ENCODE peak calls at places on chromosomes 13 and 19, in seven cellular contexts. R is IMR-90, Y is A549, E is H1, G is HepG2, S is K562, T is GM12878. W is an unnamed sample. For H3K4me1, the result is how much of the 10 kb centered on the place peaks cover.

GRCh38 chr19:45901432-45901903 is 945 bp downstream of the MYPOP start:
- DNase-seq in Y (no peak), S (no peak), G (no peak), T (no peak), R (peak), E (no peak), W (no peak)

GRCh38 chr13:21124853-21125252 is 51.5 kb downstream of the SKA3 start:
- DNase-seq in Y (no peak), G (peak), S (no peak), E (no peak), T (no peak), R (peak), W (no peak)

GRCh38 chr19:31178833-31179470 is 170.3 kb downstream of the TSHZ3 start:
- DNase-seq in E (no peak), G (no peak), S (no peak), T (no peak), R (no peak), Y (no peak), W (no peak)

GRCh38 chr19:18340237-18340989 is at the start of gene PGPEP1:
- DNase-seq in S (peak), R (peak), G (no peak), E (no peak), T (no peak), Y (no peak), W (no peak)

GRCh38 chr13:40665754-40666057 is 735 bp downstream of the FOXO1 start:
- DNase-seq in R (no peak), G (no peak), E (no peak), S (peak), T (no peak), Y (peak), W (no peak)

GRCh38 chr19:39705578-39706188 is 1.4 kb downstream of the LGALS14 start:
- DNase-seq in T (no peak), R (no peak), Y (no peak), S (no peak), G (no peak), E (no peak), W (no peak)

GRCh38 chr13:111153977-111154332 is 38.8 kb downstream of the ARHGEF7 start:
- DNase-seq in E (no peak), G (peak), R (no peak), Y (peak), S (peak), T (no peak), W (no peak)

GRCh38 chr19:13017306-13018036 is 22.2 kb downstream of the NFIX start:
- DNase-seq in Y (no peak), S (peak), T (no peak), G (no peak), R (no peak), E (no peak), W (no peak)

GRCh38 chr19:2799273-2800020 is 14.1 kb downstream of the THOP1 start:
- DNase-seq in G (no peak), S (no peak), Y (no peak), E (no peak), R (no peak), T (no peak), W (no peak)

GRCh38 chr13:40672310-40673060 is 6.0 kb upstream of the FOXO1 start:
- DNase-seq in E (no peak), R (peak), T (no peak), Y (peak), S (peak), G (peak), W (peak)

GRCh38 chr19:18278521-18279265 is 2.7 kb downstream of the JUND start:
- DNase-seq in G (no peak), T (no peak), E (no peak), R (no peak), S (no peak), Y (no peak), W (no peak)

GRCh38 chr13:64414381-64414780 is 2815.8 kb downstream of the PCDH9 start:
- DNase-seq in R (no peak), S (no peak), T (no peak), G (no peak), Y (no peak), E (no peak), W (no peak)

GRCh38 chr19:48190288-48191284 is 20.1 kb downstream of the ZSWIM9 start:
- DNase-seq in Y (no peak), E (peak), R (peak), T (no peak), G (peak), S (peak), W (peak)

GRCh38 chr13:29474991-29475390 is 120.5 kb downstream of the SLC7A1 start:
- DNase-seq in E (no peak), G (no peak), T (no peak), S (no peak), R (peak), Y (no peak), W (no peak)

GRCh38 chr19:48992571-48993174 is 436 bp downstream of the GYS1 start:
- DNase-seq in S (no peak), Y (no peak), G (no peak), T (no peak), E (no peak), R (no peak), W (no peak)

GRCh38 chr13:28983661-28984060 is 163.5 kb downstream of the MTUS2 start:
- DNase-seq in R (no peak), T (no peak), S (no peak), Y (no peak), E (no peak), G (no peak), W (no peak)

GRCh38 chr13:111423168-111423785 is 102.8 kb downstream of the TEX29 start:
- DNase-seq in G (no peak), R (no peak), E (no peak), S (no peak), T (no peak), Y (no peak), W (peak)

GRCh38 chr19:940591-941291 is 14.9 kb downstream of the ARID3A start:
- DNase-seq in T (no peak), E (no peak), S (no peak), G (no peak), R (peak), Y (no peak), W (no peak)

GRCh38 chr19:7500811-7501450 is 12.1 kb upstream of the PEX11G start:
- DNase-seq in R (peak), E (peak), T (no peak), G (peak), Y (peak), S (peak), W (peak)

GRCh38 chr19:23957660-23958281 is 43.1 kb downstream of the ZNF726 start:
- DNase-seq in R (peak), S (no peak), E (no peak), Y (no peak), G (no peak), T (no peak), W (peak)

GRCh38 chr13:45678282-45678681 is 23.8 kb upstream of the CBY2 start:
- DNase-seq in G (no peak), S (no peak), Y (no peak), E (no peak), R (no peak), T (no peak), W (no peak)

GRCh38 chr13:52405767-52406494 is at the start of gene THSD1:
- DNase-seq in S (no peak), Y (peak), R (peak), T (no peak), E (no peak), G (no peak), W (no peak)

GRCh38 chr19:37779139-37780035 is at the start of gene ZNF573:
- DNase-seq in R (peak), Y (peak), S (peak), G (peak), E (peak), T (peak), W (peak)
- TF ChIP-seq POLR2A in R (peak), Y (no peak), S (peak), G (peak), E (peak), T (peak), W (no peak)

DNA sequence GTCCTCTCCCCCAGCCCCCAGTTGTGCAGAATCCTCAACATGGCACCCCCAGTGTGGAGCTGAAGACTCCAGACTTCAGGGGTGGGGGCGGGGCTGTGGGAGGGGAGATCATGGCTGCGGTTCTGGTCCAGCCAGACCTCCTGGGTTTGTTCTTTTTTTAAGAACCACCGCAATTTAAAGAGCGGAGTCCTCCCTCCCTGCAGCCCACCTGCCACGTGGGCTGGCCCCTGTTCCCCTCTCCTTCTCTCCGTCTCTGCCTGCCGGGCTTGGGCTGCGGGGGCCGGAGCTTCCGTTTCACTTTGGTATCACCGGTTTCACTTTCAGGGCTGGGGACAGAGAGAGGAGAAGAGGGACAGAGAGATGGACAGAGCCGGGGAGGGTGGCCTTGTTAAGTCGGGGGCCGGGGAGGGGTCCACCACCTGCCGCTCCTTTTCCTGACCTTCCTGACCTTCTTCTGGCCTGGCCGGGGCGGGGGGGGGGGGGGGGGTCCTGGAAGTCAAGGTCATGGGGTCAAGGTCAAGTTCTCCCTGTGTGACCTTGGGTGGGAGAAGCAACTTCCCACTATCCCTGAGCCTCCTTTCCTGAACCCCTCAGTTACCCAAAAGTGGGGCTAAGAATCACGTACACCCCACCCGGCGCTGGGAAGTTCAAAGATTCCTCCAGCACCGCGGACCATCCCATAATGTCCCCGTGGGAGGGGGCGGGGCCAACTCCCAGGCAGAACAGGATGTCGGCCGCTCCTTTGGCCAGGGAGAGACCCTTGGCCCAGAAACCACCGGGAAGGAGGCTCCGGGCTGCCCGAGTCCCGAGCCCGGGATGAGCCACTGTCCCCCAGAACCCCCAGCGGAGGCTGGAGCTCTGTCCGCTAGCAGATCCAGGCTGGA is 11.3 kb upstream of the ZBTB7A start:
- DNase-seq in T (no peak), R (no peak), Y (no peak), E (no peak), G (no peak), S (peak), W (no peak)
- TF ChIP-seq RAD21 in T (no peak), R (no peak), Y (no peak), E (no peak), G (no peak), S (no peak), W (no peak)

DNA sequence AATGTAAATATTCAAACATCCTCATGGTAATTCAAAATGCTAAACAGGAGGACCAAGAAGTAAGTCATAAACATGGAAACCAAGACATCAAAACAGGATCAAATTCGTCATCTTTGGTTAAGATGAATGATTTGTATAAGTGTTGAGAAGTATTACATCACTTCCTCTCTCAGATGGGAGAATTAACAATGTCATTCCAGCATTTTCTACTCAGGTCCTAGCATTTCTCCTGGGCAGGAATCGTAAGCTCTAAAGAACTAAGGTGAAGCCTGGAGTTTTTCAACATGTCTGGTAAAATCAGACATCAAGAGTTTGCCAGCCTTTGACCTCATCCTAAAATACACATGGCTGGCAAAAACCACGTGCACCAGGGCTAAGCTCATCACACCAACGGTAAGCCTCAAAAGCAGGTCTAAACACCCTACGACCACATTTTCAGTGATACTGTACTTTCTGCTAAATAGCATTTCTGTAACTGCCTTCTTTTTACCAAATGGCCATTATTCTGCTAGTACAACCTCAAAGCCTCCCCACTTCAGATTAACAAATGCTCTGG is 24.8 kb downstream of the RANBP3 start:
- DNase-seq in G (no peak), E (no peak), S (no peak), R (peak), Y (no peak), T (no peak), W (no peak)
- H3K4me1 ChIP-seq in G (half or more), E (under half), S (under half), R (half or more), Y (under half), T (under half), W (under half)

GRCh38 chr13:26706381-26706780 is 54.2 kb downstream of the GPR12 start:
- DNase-seq in E (no peak), T (no peak), R (no peak), S (no peak), Y (no peak), G (no peak), W (no peak)

GRCh38 chr13:26708007-26708297 is 52.6 kb downstream of the GPR12 start:
- DNase-seq in E (no peak), S (no peak), G (no peak), R (no peak), Y (no peak), T (no peak), W (no peak)

GRCh38 chr13:26707122-26708006 is 53.2 kb downstream of the GPR12 start:
- DNase-seq in T (no peak), G (peak), S (peak), E (peak), Y (peak), R (peak), W (peak)

GRCh38 chr13:26710166-26710565 is 50.4 kb downstream of the GPR12 start:
- DNase-seq in S (no peak), E (no peak), T (no peak), R (no peak), Y (no peak), G (no peak), W (no peak)

GRCh38 chr13:26709461-26709860 is 51.1 kb downstream of the GPR12 start:
- DNase-seq in Y (no peak), G (no peak), E (no peak), R (no peak), T (no peak), S (no peak), W (no peak)
- TF ChIP-seq POLR2A in Y (no peak), G (no peak), E (no peak), R (no peak), T (no peak), S (no peak), W (no peak)

GRCh38 chr13:113552079-113552478 is 32.5 kb upstream of the TFDP1 start:
- DNase-seq in G (no peak), T (no peak), E (no peak), R (no peak), Y (no peak), S (no peak), W (no peak)

GRCh38 chr13:113552786-113553540 is 31.6 kb upstream of the TFDP1 start:
- DNase-seq in T (no peak), S (no peak), G (no peak), R (no peak), Y (no peak), E (no peak), W (no peak)

GRCh38 chr13:113555141-113555540 is 29.4 kb upstream of the TFDP1 start:
- DNase-seq in Y (no peak), T (no peak), E (no peak), S (no peak), G (no peak), R (no peak), W (no peak)

GRCh38 chr13:113554333-113554700 is 30.2 kb upstream of the TFDP1 start:
- DNase-seq in E (no peak), S (no peak), Y (no peak), T (no peak), R (no peak), G (no peak), W (no peak)

DNA sequence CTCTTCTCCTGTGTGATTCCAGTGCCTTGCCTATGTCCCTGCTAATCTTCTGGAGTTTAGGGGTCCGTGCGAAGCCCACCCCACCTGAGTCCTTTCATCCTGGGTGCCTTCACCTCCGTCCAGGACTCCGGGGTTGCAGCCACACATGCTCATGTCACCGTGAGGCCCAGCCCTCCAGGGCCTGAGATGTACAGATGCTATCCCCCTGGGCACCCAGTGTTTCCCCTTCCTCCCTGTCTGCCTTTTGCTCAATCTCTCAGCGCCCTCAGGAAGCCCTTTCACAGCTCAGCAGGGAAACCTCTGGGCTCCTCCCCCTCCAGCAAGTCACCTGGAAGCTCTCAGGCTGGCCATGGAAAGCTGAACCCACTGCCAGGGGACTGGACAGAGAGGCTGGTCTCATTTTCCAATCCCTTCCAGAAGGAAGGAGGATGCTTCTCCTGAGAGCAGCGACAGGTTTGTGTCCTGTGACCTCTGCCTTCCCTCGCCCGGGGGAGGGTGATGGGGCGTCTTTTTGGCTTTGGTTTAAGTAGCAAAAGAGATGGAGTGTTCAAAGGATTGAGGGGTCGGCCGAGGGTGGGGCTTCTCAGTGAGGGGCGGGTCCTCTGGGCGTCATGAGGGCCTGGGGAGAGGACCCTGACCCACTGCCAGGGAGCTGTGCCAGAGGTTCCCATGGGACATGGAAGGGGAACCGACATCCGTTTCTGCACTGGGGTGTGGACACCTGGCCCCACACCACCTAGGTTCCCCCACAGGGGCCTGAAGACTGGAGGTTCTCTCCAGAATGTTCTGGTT is 30.8 kb upstream of the TFDP1 start:
- DNase-seq in Y (no peak), T (no peak), E (no peak), R (no peak), G (no peak), S (no peak), W (no peak)
- TF ChIP-seq RAD21 in Y (no peak), T (no peak), E (no peak), R (no peak), G (no peak), S (no peak), W (no peak)

GRCh38 chr13:91112878-91113277 is 234.6 kb upstream of the MIR17HG start:
- DNase-seq in G (no peak), E (no peak), T (no peak), Y (no peak), S (no peak), R (no peak), W (no peak)

GRCh38 chr13:91108315-91108714 is 239.2 kb upstream of the MIR17HG start:
- DNase-seq in R (no peak), T (no peak), G (no peak), S (no peak), E (no peak), Y (no peak), W (no peak)

GRCh38 chr13:91115776-91116175 is 231.7 kb upstream of the MIR17HG start:
- DNase-seq in T (no peak), S (no peak), G (no peak), E (no peak), Y (no peak), R (no peak), W (no peak)

GRCh38 chr13:91111476-91112190 is 235.9 kb upstream of the MIR17HG start:
- DNase-seq in T (no peak), G (no peak), Y (no peak), E (no peak), S (no peak), R (no peak), W (no peak)

DNA sequence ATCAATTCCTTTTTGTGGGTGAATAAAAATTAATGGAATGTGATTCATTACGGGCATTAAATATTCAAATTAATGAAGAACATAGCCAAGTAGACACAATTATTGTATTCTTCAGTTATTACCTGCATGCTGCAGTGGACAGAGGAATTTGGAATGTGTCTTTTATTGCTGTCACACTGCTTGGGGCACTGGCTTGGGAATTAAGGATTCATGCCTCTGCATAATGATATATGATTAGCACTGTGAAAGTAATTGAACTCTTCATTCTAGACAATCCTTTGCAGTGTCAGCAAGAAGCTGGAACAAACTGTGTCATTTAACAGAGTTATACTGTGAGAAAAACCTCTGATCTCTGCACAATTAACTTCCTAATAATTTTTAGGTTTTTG is 235.3 kb upstream of the MIR17HG start:
- DNase-seq in E (no peak), R (no peak), G (no peak), T (no peak), S (no peak), Y (no peak), W (no peak)
- H3K4me1 ChIP-seq in E (under half), R (under half), G (under half), T (under half), S (under half), Y (under half), W (under half)

GRCh38 chr19:11964858-11965645 is at the start of gene ZNF763:
- DNase-seq in S (peak), E (peak), G (peak), Y (no peak), T (peak), R (peak), W (no peak)
- TF ChIP-seq POLR2A in S (no peak), E (peak), G (no peak), Y (no peak), T (peak), R (peak), W (no peak)